ENCODE peak calls at places on chromosomes 1 and 21, in nine cellular contexts. One of them, this sample, is unnamed.

GRCh38 chr1:160538985-160539651 is 16.1 kb upstream of the SLAMF6 start:
- DNase-seq in cardiac muscle cell: no peak
- DNase-seq in D721Med: no peak
- DNase-seq in dorsolateral prefrontal cortex: no peak
- DNase-seq in activated CD8-positive, alpha-beta T cell treated with anti-CD3 and anti-CD28 coated beads for 36 hours: no peak
- DNase-seq in sigmoid colon: no peak
- DNase-seq in choroid plexus epithelial cell: no peak
- DNase-seq in cardiac fibroblast: no peak
- DNase-seq in MM.1S: peak; percentile 29
- DNase-seq in this sample: no peak

GRCh38 chr1:163055005-163055404 is 14.2 kb upstream of the RGS4 start:
- DNase-seq in cardiac muscle cell: peak; percentile 61
- DNase-seq in D721Med: no peak
- DNase-seq in dorsolateral prefrontal cortex: no peak
- DNase-seq in activated CD8-positive, alpha-beta T cell treated with anti-CD3 and anti-CD28 coated beads for 36 hours: no peak
- DNase-seq in sigmoid colon: no peak
- DNase-seq in choroid plexus epithelial cell: peak; percentile 43
- DNase-seq in cardiac fibroblast: no peak
- DNase-seq in MM.1S: no peak
- DNase-seq in this sample: no peak

GRCh38 chr1:153818876-153819275 is 43.7 kb downstream of the SLC27A3 start:
- DNase-seq in cardiac muscle cell: no peak
- DNase-seq in D721Med: no peak
- DNase-seq in dorsolateral prefrontal cortex: no peak
- DNase-seq in activated CD8-positive, alpha-beta T cell treated with anti-CD3 and anti-CD28 coated beads for 36 hours: no peak
- DNase-seq in sigmoid colon: no peak
- DNase-seq in choroid plexus epithelial cell: no peak
- DNase-seq in cardiac fibroblast: no peak
- DNase-seq in MM.1S: no peak
- DNase-seq in this sample: no peak

GRCh38 chr1:170666661-170667060 is 2.7 kb downstream of the PRRX1 start:
- DNase-seq in cardiac muscle cell: no peak
- DNase-seq in D721Med: no peak
- DNase-seq in dorsolateral prefrontal cortex: no peak
- DNase-seq in activated CD8-positive, alpha-beta T cell treated with anti-CD3 and anti-CD28 coated beads for 36 hours: no peak
- DNase-seq in sigmoid colon: no peak
- DNase-seq in choroid plexus epithelial cell: no peak
- DNase-seq in cardiac fibroblast: no peak
- DNase-seq in MM.1S: no peak
- DNase-seq in this sample: peak; percentile 30

GRCh38 chr1:230350208-230350921 is 75.8 kb downstream of the PGBD5 start:
- DNase-seq in cardiac muscle cell: peak; percentile 13
- DNase-seq in D721Med: no peak
- DNase-seq in dorsolateral prefrontal cortex: no peak
- DNase-seq in activated CD8-positive, alpha-beta T cell treated with anti-CD3 and anti-CD28 coated beads for 36 hours: no peak
- DNase-seq in sigmoid colon: no peak
- DNase-seq in choroid plexus epithelial cell: no peak
- DNase-seq in cardiac fibroblast: peak; percentile 13
- DNase-seq in MM.1S: no peak
- DNase-seq in this sample: no peak

GRCh38 chr21:17542371-17542992 is 29.6 kb downstream of the CXADR start:
- DNase-seq in cardiac muscle cell: no peak
- DNase-seq in D721Med: no peak
- DNase-seq in dorsolateral prefrontal cortex: no peak
- DNase-seq in activated CD8-positive, alpha-beta T cell treated with anti-CD3 and anti-CD28 coated beads for 36 hours: no peak
- DNase-seq in sigmoid colon: no peak
- DNase-seq in choroid plexus epithelial cell: peak; percentile 51
- DNase-seq in cardiac fibroblast: no peak
- DNase-seq in MM.1S: no peak
- DNase-seq in this sample: no peak

GRCh38 chr1:202154766-202155477 is 5.5 kb downstream of the PTPN7 start:
- DNase-seq in cardiac muscle cell: peak; percentile 84
- DNase-seq in D721Med: no peak
- DNase-seq in dorsolateral prefrontal cortex: peak; percentile 25
- DNase-seq in activated CD8-positive, alpha-beta T cell treated with anti-CD3 and anti-CD28 coated beads for 36 hours: peak; percentile 71
- DNase-seq in sigmoid colon: no peak
- DNase-seq in choroid plexus epithelial cell: peak; percentile 94
- DNase-seq in cardiac fibroblast: peak; percentile 69
- DNase-seq in MM.1S: peak; percentile 46
- DNase-seq in this sample: no peak

GRCh38 chr1:209207701-209208286 is 375.7 kb upstream of the CAMK1G start:
- DNase-seq in cardiac muscle cell: peak; percentile 78
- DNase-seq in D721Med: peak; percentile 41
- DNase-seq in dorsolateral prefrontal cortex: peak; percentile 77
- DNase-seq in activated CD8-positive, alpha-beta T cell treated with anti-CD3 and anti-CD28 coated beads for 36 hours: peak; percentile 58
- DNase-seq in sigmoid colon: peak; percentile 79
- DNase-seq in choroid plexus epithelial cell: peak; percentile 72
- DNase-seq in cardiac fibroblast: peak; percentile 64
- DNase-seq in MM.1S: peak; percentile 88
- DNase-seq in this sample: peak; percentile 81

GRCh38 chr1:221742555-221743415 is 896 bp upstream of the DUSP10 start:
- DNase-seq in cardiac muscle cell: peak; percentile 73
- DNase-seq in D721Med: no peak
- DNase-seq in dorsolateral prefrontal cortex: peak; percentile 64
- DNase-seq in activated CD8-positive, alpha-beta T cell treated with anti-CD3 and anti-CD28 coated beads for 36 hours: peak; percentile 88
- DNase-seq in sigmoid colon: peak; percentile 91
- DNase-seq in choroid plexus epithelial cell: peak; percentile 69
- DNase-seq in cardiac fibroblast: peak; percentile 77
- DNase-seq in MM.1S: peak; percentile 89
- DNase-seq in this sample: peak; percentile 83
- TF ChIP-seq CTCF in cardiac muscle cell: no peak
- TF ChIP-seq CTCF in D721Med: no peak
- TF ChIP-seq CTCF in dorsolateral prefrontal cortex: peak; percentile 34
- TF ChIP-seq CTCF in activated CD8-positive, alpha-beta T cell treated with anti-CD3 and anti-CD28 coated beads for 36 hours: no peak
- TF ChIP-seq CTCF in sigmoid colon: no peak
- TF ChIP-seq CTCF in choroid plexus epithelial cell: no peak
- TF ChIP-seq CTCF in cardiac fibroblast: no peak
- TF ChIP-seq CTCF in MM.1S: no peak
- TF ChIP-seq CTCF in this sample: peak; percentile 31

DNA sequence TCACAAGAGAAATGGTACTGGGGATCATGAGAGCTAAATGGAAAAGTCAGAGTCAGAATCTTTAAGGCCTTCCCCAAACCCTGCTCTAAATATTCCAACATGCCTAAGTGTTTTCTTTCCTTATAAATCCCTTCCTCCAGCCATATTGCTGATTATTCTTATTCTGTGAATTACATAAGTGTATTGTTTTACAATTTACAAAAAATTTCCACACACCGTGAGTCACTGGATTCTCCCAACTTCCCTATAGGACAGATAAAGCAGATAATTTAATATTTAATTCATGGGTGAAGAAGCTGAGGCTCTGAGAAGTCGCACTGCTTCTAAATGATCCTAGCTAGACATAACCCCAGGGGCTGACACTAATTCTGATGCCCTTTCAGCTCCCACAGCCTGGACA is 243.3 kb upstream of the JUN start:
- DNase-seq in cardiac muscle cell: peak; percentile 42
- DNase-seq in D721Med: no peak
- DNase-seq in dorsolateral prefrontal cortex: no peak
- DNase-seq in activated CD8-positive, alpha-beta T cell treated with anti-CD3 and anti-CD28 coated beads for 36 hours: no peak
- DNase-seq in sigmoid colon: no peak
- DNase-seq in choroid plexus epithelial cell: no peak
- DNase-seq in cardiac fibroblast: peak; percentile 45
- DNase-seq in MM.1S: no peak
- DNase-seq in this sample: no peak
- TF ChIP-seq CTCF in cardiac muscle cell: no peak
- TF ChIP-seq CTCF in D721Med: no peak
- TF ChIP-seq CTCF in dorsolateral prefrontal cortex: no peak
- TF ChIP-seq CTCF in activated CD8-positive, alpha-beta T cell treated with anti-CD3 and anti-CD28 coated beads for 36 hours: no peak
- TF ChIP-seq CTCF in sigmoid colon: no peak
- TF ChIP-seq CTCF in choroid plexus epithelial cell: no peak
- TF ChIP-seq CTCF in cardiac fibroblast: no peak
- TF ChIP-seq CTCF in MM.1S: no peak
- TF ChIP-seq CTCF in this sample: no peak

DNA sequence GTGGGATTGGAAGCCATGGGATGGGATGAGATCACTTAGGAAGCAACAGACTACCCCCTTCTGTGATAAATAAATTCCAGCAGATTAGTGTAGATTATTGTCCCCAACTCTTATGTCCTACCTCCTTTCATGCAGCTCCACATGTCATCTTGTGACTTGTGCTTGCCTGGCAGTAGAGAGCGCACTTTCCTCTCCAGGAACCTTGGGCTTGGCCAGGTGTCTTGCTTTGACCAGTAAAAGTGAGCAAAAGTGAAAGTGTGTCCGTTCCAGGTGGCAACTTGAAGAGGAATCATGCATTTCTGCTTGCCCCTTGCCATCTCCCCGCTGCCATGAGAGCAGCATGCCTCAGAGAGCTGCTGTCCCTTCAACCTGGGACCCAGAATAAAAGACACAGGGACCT is 122.9 kb upstream of the ERG start:
- DNase-seq in cardiac muscle cell: no peak
- DNase-seq in D721Med: no peak
- DNase-seq in dorsolateral prefrontal cortex: no peak
- DNase-seq in activated CD8-positive, alpha-beta T cell treated with anti-CD3 and anti-CD28 coated beads for 36 hours: no peak
- DNase-seq in sigmoid colon: no peak
- DNase-seq in choroid plexus epithelial cell: no peak
- DNase-seq in cardiac fibroblast: no peak
- DNase-seq in MM.1S: peak; percentile 86
- DNase-seq in this sample: no peak
- TF ChIP-seq CTCF in cardiac muscle cell: no peak
- TF ChIP-seq CTCF in D721Med: no peak
- TF ChIP-seq CTCF in dorsolateral prefrontal cortex: no peak
- TF ChIP-seq CTCF in activated CD8-positive, alpha-beta T cell treated with anti-CD3 and anti-CD28 coated beads for 36 hours: no peak
- TF ChIP-seq CTCF in sigmoid colon: no peak
- TF ChIP-seq CTCF in choroid plexus epithelial cell: no peak
- TF ChIP-seq CTCF in cardiac fibroblast: no peak
- TF ChIP-seq CTCF in MM.1S: peak; percentile 51
- TF ChIP-seq CTCF in this sample: no peak

DNA sequence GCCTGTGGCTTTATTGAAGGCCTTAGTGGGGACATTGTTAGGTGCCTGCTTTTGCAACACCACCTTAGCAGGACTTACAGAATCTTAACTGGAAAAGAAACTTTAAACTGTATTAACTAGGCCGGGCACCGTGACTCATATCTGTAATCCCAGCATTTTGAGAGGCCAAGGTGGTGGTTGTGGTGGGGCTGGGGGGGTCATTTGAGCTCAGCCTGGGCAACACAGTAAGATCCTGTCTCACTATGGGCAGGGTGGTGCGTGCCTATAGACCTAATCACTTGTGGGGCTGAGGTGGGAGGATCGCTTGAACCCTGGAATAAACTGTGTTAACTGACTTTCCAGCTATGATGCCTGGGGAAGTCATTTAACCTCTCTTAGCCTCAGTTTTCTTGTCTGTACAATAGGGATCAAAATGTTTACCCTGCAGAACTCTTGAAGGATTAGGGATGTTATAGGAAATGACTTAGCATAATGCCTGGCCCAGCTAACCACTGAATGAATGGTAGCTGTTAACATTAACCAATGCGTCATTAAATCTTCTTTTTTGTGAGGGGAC is 39.5 kb downstream of the IER5 start:
- DNase-seq in cardiac muscle cell: no peak
- DNase-seq in D721Med: no peak
- DNase-seq in dorsolateral prefrontal cortex: no peak
- DNase-seq in activated CD8-positive, alpha-beta T cell treated with anti-CD3 and anti-CD28 coated beads for 36 hours: peak; percentile 51
- DNase-seq in sigmoid colon: no peak
- DNase-seq in choroid plexus epithelial cell: no peak
- DNase-seq in cardiac fibroblast: no peak
- DNase-seq in MM.1S: no peak
- DNase-seq in this sample: no peak
- TF ChIP-seq CTCF in cardiac muscle cell: no peak
- TF ChIP-seq CTCF in D721Med: no peak
- TF ChIP-seq CTCF in dorsolateral prefrontal cortex: no peak
- TF ChIP-seq CTCF in activated CD8-positive, alpha-beta T cell treated with anti-CD3 and anti-CD28 coated beads for 36 hours: no peak
- TF ChIP-seq CTCF in sigmoid colon: no peak
- TF ChIP-seq CTCF in choroid plexus epithelial cell: no peak
- TF ChIP-seq CTCF in cardiac fibroblast: no peak
- TF ChIP-seq CTCF in MM.1S: no peak
- TF ChIP-seq CTCF in this sample: no peak

GRCh38 chr1:27154469-27154990 is 395 bp downstream of the SLC9A1 start:
- DNase-seq in cardiac muscle cell: no peak
- DNase-seq in D721Med: no peak
- DNase-seq in dorsolateral prefrontal cortex: no peak
- DNase-seq in activated CD8-positive, alpha-beta T cell treated with anti-CD3 and anti-CD28 coated beads for 36 hours: no peak
- DNase-seq in sigmoid colon: no peak
- DNase-seq in choroid plexus epithelial cell: no peak
- DNase-seq in cardiac fibroblast: no peak
- DNase-seq in MM.1S: no peak
- DNase-seq in this sample: no peak

GRCh38 chr1:27153927-27154358 is 982 bp downstream of the SLC9A1 start:
- DNase-seq in cardiac muscle cell: no peak
- DNase-seq in D721Med: no peak
- DNase-seq in dorsolateral prefrontal cortex: no peak
- DNase-seq in activated CD8-positive, alpha-beta T cell treated with anti-CD3 and anti-CD28 coated beads for 36 hours: peak; percentile 12
- DNase-seq in sigmoid colon: no peak
- DNase-seq in choroid plexus epithelial cell: no peak
- DNase-seq in cardiac fibroblast: no peak
- DNase-seq in MM.1S: no peak
- DNase-seq in this sample: no peak

GRCh38 chr1:27157194-27157593 is 2.3 kb upstream of the SLC9A1 start:
- DNase-seq in cardiac muscle cell: no peak
- DNase-seq in D721Med: no peak
- DNase-seq in dorsolateral prefrontal cortex: no peak
- DNase-seq in activated CD8-positive, alpha-beta T cell treated with anti-CD3 and anti-CD28 coated beads for 36 hours: no peak
- DNase-seq in sigmoid colon: no peak
- DNase-seq in choroid plexus epithelial cell: no peak
- DNase-seq in cardiac fibroblast: no peak
- DNase-seq in MM.1S: no peak
- DNase-seq in this sample: no peak

GRCh38 chr1:27153549-27153886 is 1.4 kb downstream of the SLC9A1 start:
- DNase-seq in cardiac muscle cell: no peak
- DNase-seq in D721Med: no peak
- DNase-seq in dorsolateral prefrontal cortex: no peak
- DNase-seq in activated CD8-positive, alpha-beta T cell treated with anti-CD3 and anti-CD28 coated beads for 36 hours: no peak
- DNase-seq in sigmoid colon: no peak
- DNase-seq in choroid plexus epithelial cell: peak; percentile 27
- DNase-seq in cardiac fibroblast: no peak
- DNase-seq in MM.1S: no peak
- DNase-seq in this sample: no peak

DNA sequence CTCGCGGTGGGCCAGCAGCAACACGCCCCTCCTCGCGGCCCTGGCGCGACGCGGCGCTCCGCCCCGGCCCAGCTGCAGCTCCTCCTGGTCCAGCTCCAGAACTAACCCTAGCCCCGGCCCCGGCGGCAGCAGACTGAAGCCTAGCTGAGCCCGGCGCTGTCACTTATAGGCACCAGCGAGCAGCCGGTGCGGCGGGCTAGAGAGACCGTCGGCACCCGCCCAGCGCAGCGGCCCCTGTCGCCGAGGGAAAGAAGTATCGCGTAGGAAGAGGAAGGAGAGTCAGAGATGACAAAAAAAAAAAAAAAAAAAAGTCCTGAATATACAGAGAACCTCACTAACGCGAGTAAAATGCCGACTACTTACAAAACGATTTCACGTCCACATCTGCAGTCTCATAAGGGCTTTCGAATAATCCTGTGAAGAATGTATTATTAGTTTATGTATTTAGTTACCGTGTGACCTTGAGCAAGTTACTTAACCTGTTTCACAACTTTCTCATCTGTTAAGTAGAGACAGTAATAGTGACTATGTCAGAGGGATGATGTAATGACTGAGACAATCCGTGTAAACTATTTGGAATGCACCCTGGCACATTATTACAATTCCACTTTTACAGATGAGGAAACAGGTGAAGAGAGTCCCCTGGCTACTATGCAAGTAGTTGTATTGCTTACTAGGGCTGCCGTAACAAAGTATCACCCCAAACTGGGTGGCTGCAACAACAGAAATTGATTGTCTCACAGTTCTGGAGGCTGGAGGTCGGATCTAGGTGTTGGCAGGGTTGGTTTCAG is at the start of gene SLC9A1:
- DNase-seq in cardiac muscle cell: peak; percentile 96
- DNase-seq in D721Med: peak; percentile 31
- DNase-seq in dorsolateral prefrontal cortex: peak; percentile 95
- DNase-seq in activated CD8-positive, alpha-beta T cell treated with anti-CD3 and anti-CD28 coated beads for 36 hours: peak; percentile 91
- DNase-seq in sigmoid colon: peak; percentile 98
- DNase-seq in choroid plexus epithelial cell: peak; percentile 94
- DNase-seq in cardiac fibroblast: peak; percentile 97
- DNase-seq in MM.1S: peak; percentile 92
- DNase-seq in this sample: peak; percentile 94
- TF ChIP-seq CTCF in cardiac muscle cell: peak; percentile 82
- TF ChIP-seq CTCF in D721Med: peak; percentile 80
- TF ChIP-seq CTCF in dorsolateral prefrontal cortex: peak; percentile 88
- TF ChIP-seq CTCF in activated CD8-positive, alpha-beta T cell treated with anti-CD3 and anti-CD28 coated beads for 36 hours: peak; percentile 88
- TF ChIP-seq CTCF in sigmoid colon: peak; percentile 73
- TF ChIP-seq CTCF in choroid plexus epithelial cell: peak; percentile 75
- TF ChIP-seq CTCF in cardiac fibroblast: peak; percentile 79
- TF ChIP-seq CTCF in MM.1S: peak; percentile 82
- TF ChIP-seq CTCF in this sample: peak; percentile 76